ENCODE peak calls at places on chromosomes 12 and 14, in five cellular contexts. R, Q, V, E and M are unnamed samples.

GRCh38 chr14:53963491-53964227 is 7.0 kb upstream of the BMP4 start:
- DNase-seq in R (peak), V (peak), Q (no peak), E (no peak), M (peak)

GRCh38 chr12:106086696-106087095 is 52.1 kb downstream of the NUAK1 start:
- DNase-seq in Q (no peak), E (no peak), V (no peak), R (no peak), M (no peak)

GRCh38 chr12:104137175-104137901 is 672 bp downstream of the NFYB start:
- DNase-seq in V (peak), R (peak), Q (peak), E (peak), M (peak)

GRCh38 chr12:50024804-50025186 is 499 bp downstream of the RACGAP1 start:
- DNase-seq in V (no peak), R (no peak), Q (peak), E (peak), M (no peak)

GRCh38 chr12:124828264-124829007 is 35.2 kb downstream of the SCARB1 start:
- DNase-seq in Q (peak), R (no peak), V (peak), E (no peak), M (no peak)

GRCh38 chr12:127455347-127456265 is 811.4 kb upstream of the TMEM132C start:
- DNase-seq in R (no peak), Q (no peak), V (no peak), E (no peak), M (no peak)

GRCh38 chr12:59742831-59743230 is 147.0 kb downstream of the SLC16A7 start:
- DNase-seq in V (no peak), E (peak), Q (no peak), R (no peak), M (no peak)

GRCh38 chr12:470133-470532 is 10.4 kb downstream of the B4GALNT3 start:
- DNase-seq in Q (no peak), V (no peak), E (no peak), R (no peak), M (no peak)

GRCh38 chr12:57837779-57838562 is 8.6 kb downstream of the CTDSP2 start:
- DNase-seq in Q (peak), E (peak), R (peak), V (peak), M (no peak)

GRCh38 chr14:92254786-92255185 is 68.2 kb upstream of the SLC24A4 start:
- DNase-seq in E (peak), Q (no peak), R (peak), V (no peak), M (no peak)

GRCh38 chr14:104656014-104656714 is 33.3 kb upstream of the INF2 start:
- DNase-seq in Q (no peak), E (no peak), R (no peak), V (no peak), M (no peak)

GRCh38 chr12:49293056-49293956 is 1.6 kb upstream of the PRPH start:
- DNase-seq in R (no peak), V (no peak), Q (no peak), E (no peak), M (no peak)

GRCh38 chr12:31353730-31354708 is 28.1 kb upstream of the SINHCAF start:
- DNase-seq in E (no peak), Q (no peak), R (no peak), V (no peak), M (no peak)

GRCh38 chr14:61355892-61356325 is 34.5 kb downstream of the PRKCH start:
- DNase-seq in V (peak), Q (peak), E (peak), R (peak), M (no peak)

GRCh38 chr12:20625531-20625930 is 69.6 kb upstream of the SLCO1C1 start:
- DNase-seq in V (no peak), R (no peak), E (no peak), Q (no peak), M (no peak)

GRCh38 chr12:108804361-108804949 is 52.9 kb downstream of the SSH1 start:
- DNase-seq in V (no peak), E (peak), Q (no peak), R (peak), M (no peak)

GRCh38 chr12:1357171-1357570 is 237.2 kb downstream of the FBXL14 start:
- DNase-seq in Q (no peak), R (peak), V (no peak), E (no peak), M (no peak)

GRCh38 chr12:49549735-49550710 is 11.2 kb downstream of the KCNH3 start:
- DNase-seq in R (no peak), Q (no peak), E (no peak), V (no peak), M (no peak)

GRCh38 chr14:79496701-79497100 is 714.6 kb downstream of the DIO2 start:
- DNase-seq in R (no peak), Q (no peak), E (no peak), V (peak), M (no peak)

GRCh38 chr12:114916124-114916523 is 232.1 kb upstream of the TBX3 start:
- DNase-seq in Q (no peak), R (peak), E (peak), V (peak), M (no peak)

GRCh38 chr14:23403139-23403438 is 5.0 kb downstream of the MYH6 start:
- DNase-seq in E (no peak), V (no peak), R (no peak), Q (no peak), M (no peak)

GRCh38 chr12:27984275-27984674 is 11.7 kb upstream of the PTHLH start:
- DNase-seq in R (peak), Q (peak), V (peak), E (peak), M (no peak)

GRCh38 chr12:45269407-45269741 is 53.5 kb downstream of the ANO6 start:
- DNase-seq in V (no peak), R (no peak), Q (no peak), E (no peak), M (no peak)

GRCh38 chr14:104913413-104913812 is 11.3 kb upstream of the PLD4 start:
- DNase-seq in E (no peak), R (no peak), V (no peak), Q (no peak), M (no peak)

GRCh38 chr14:61517861-61518802 is 177.2 kb upstream of the HIF1A start:
- DNase-seq in R (no peak), Q (no peak), V (no peak), E (no peak), M (no peak)

GRCh38 chr12:52044284-52044983 is 6.8 kb upstream of the NR4A1 start:
- DNase-seq in E (peak), R (peak), Q (no peak), V (no peak), M (no peak)

GRCh38 chr14:106837870-106838269 is 1311.5 kb downstream of the TMEM121 start:
- DNase-seq in Q (no peak), E (no peak), R (no peak), V (no peak), M (no peak)

GRCh38 chr12:103737881-103738280 is 103.2 kb downstream of the NT5DC3 start:
- DNase-seq in E (no peak), Q (no peak), V (no peak), R (no peak), M (no peak)

GRCh38 chr12:86697916-86698315 is 441.7 kb upstream of the MGAT4C start:
- DNase-seq in Q (no peak), R (peak), V (no peak), E (peak), M (no peak)

GRCh38 chr12:94230357-94230905 is 82.1 kb downstream of the PLXNC1 start:
- DNase-seq in R (no peak), E (no peak), Q (no peak), V (no peak), M (no peak)

GRCh38 chr12:19852100-19852855 is 413.0 kb downstream of the AEBP2 start:
- DNase-seq in E (no peak), R (no peak), V (no peak), Q (no peak), M (no peak)

GRCh38 chr12:6902448-6902847 is 2.2 kb upstream of the LRRC23 start:
- DNase-seq in E (no peak), V (no peak), Q (no peak), R (no peak), M (no peak)

GRCh38 chr14:74573421-74574091 is 38.5 kb downstream of the LTBP2 start:
- DNase-seq in V (peak), Q (peak), E (no peak), R (no peak), M (no peak)

GRCh38 chr14:52711666-52712065 is 4.7 kb downstream of the PSMC6 start:
- DNase-seq in V (no peak), Q (no peak), E (peak), R (no peak), M (no peak)

DNA sequence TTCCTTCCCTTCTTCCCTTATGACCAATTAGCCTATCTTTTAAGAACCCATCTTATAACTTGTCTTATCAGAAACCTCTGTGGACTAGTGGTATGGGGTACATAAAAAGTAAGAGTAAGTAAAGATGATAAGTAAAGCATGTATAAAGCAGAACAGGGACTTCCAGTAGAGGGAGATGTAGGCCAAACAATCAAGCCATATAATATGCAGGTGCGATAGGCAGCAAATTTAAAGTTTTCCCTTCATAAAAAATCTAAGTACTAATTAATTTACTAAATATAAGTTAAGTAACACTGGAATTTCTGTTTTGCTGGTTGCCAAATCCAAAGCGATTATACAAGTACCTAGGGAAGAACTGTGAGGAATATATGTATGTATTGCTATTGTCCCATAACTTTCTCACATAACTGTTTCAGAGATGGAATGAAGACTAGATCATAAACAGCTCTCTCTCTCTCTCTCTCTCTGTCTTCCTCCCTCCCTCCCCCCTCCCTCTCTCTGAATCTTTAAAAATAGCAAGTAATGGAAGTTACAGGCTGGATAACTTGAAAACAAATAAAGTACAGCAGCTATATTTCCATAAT is 25.7 kb downstream of the METTL25 start:
- DNase-seq in Q (peak), E (peak), R (peak), V (peak), M (no peak)
- TF ChIP-seq CTCF in Q (peak), E (peak), R (peak), V (peak), M (peak)

GRCh38 chr12:92114834-92115233 is 30.8 kb downstream of the BTG1 start:
- DNase-seq in E (no peak), R (no peak), V (no peak), Q (no peak), M (no peak)

GRCh38 chr12:92109613-92110012 is 36.0 kb downstream of the BTG1 start:
- DNase-seq in V (no peak), Q (no peak), E (no peak), R (no peak), M (no peak)

GRCh38 chr12:92110083-92110640 is 35.5 kb downstream of the BTG1 start:
- DNase-seq in R (no peak), V (no peak), Q (no peak), E (no peak), M (no peak)

GRCh38 chr12:92108651-92109050 is 37.0 kb downstream of the BTG1 start:
- DNase-seq in Q (no peak), E (peak), R (peak), V (no peak), M (no peak)

DNA sequence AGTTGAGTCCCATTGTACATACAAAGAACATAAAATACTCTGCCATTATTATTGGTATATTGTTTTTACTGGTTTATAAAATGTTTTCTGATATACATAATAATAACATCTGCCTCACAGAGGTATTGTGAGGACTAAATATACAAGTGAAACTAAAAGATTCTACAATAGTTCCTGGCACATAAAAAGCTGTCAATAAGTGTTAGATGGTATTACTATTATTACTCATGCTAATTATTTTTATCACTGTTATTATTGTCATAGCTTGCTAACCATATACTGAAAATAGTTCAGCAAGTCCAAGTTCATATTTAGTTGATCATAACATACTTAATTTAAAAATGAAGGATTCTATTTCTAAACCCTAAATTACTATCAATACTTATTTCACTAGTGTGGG is 34.4 kb downstream of the BTG1 start:
- DNase-seq in Q (no peak), R (no peak), V (no peak), E (no peak), M (no peak)
- TF ChIP-seq CTCF in Q (no peak), R (no peak), V (no peak), E (no peak), M (no peak)

GRCh38 chr12:122389677-122390076 is 32.8 kb downstream of the CLIP1 start:
- DNase-seq in Q (no peak), R (no peak), V (no peak), E (no peak), M (no peak)

GRCh38 chr12:122392411-122392810 is 30.1 kb downstream of the CLIP1 start:
- DNase-seq in V (no peak), E (no peak), R (no peak), Q (no peak), M (no peak)

GRCh38 chr12:122395319-122395718 is 27.1 kb downstream of the CLIP1 start:
- DNase-seq in Q (peak), V (peak), R (peak), E (peak), M (no peak)

GRCh38 chr12:122394626-122395194 is 27.8 kb downstream of the CLIP1 start:
- DNase-seq in E (peak), V (no peak), Q (no peak), R (no peak), M (no peak)

GRCh38 chr12:122393822-122394221 is 28.6 kb downstream of the CLIP1 start:
- DNase-seq in V (no peak), R (no peak), E (no peak), Q (no peak), M (no peak)
- TF ChIP-seq CTCF in V (no peak), R (no peak), E (no peak), Q (no peak), M (no peak)

GRCh38 chr12:123171967-123172366 is 21.1 kb upstream of the PITPNM2 start:
- DNase-seq in Q (no peak), V (no peak), R (no peak), E (no peak), M (no peak)
- TF ChIP-seq CTCF in Q (no peak), V (no peak), R (no peak), E (no peak), M (no peak)

GRCh38 chr12:121810833-121811433 is 7.1 kb downstream of the SETD1B start:
- DNase-seq in E (peak), Q (no peak), V (peak), R (peak), M (no peak)

GRCh38 chr12:121811434-121812319 is 7.9 kb downstream of the SETD1B start:
- DNase-seq in R (peak), Q (no peak), V (peak), E (peak), M (peak)

GRCh38 chr12:121812921-121813896 is 9.4 kb downstream of the SETD1B start:
- DNase-seq in E (peak), R (peak), V (no peak), Q (no peak), M (no peak)

GRCh38 chr12:121813951-121814350 is 10.1 kb downstream of the SETD1B start:
- DNase-seq in Q (no peak), R (no peak), E (no peak), V (no peak), M (no peak)

DNA sequence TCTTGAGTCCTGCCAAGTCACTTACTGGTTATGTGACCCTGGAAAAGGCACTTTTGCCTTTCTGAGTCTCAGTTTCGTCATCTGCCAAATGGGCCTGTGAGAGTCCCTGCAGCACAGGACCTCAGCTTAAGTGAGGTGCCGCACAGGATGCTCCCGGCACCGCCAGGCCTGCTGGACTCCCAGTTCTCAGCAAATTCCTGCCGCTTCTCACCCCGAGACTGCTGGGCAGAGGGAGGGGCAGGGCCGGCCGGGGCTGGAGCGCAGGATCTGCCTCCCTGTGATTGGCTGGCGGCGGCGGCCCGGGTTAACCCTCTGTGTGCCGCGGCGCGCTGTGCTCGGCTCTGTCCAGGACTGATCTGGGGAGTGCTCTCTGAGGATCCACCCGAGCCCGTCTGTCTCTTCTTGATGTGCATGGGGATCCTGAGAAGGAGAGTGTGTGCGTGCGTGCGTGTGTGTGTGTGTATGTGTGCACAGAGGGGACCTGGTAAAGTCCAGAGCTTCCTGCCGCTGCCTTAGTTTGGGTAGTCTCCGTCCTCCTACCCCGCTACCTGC is 8.6 kb downstream of the SETD1B start:
- DNase-seq in Q (peak), V (peak), E (peak), R (peak), M (no peak)
- TF ChIP-seq CTCF in Q (peak), V (no peak), E (no peak), R (no peak), M (no peak)

DNA sequence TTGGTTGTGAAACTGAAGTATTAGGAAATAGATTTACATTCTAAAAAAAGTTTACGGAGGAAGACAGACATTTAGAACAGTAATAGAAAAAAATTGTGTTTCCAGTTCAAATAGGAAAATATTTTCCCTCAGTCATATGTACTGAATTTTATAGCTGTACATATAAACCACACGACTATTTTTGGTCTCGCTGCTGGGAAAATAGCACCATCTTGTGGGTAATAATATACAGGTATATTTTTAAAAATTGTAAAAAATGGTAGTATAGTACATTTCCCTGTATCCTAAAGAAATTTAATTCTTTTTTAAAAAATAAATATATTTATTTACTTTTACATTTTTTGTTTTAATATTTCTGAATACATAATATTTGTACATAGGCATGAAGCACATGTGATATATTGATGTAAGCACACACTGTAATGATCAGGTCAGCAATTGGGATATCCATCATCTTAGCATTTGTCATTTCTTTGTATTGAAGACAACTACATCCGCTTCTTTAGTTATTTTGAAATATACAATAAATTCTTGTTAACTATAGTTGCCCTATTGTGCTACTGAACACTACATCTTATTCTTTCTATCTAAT is 168.6 kb downstream of the ALX1 start:
- DNase-seq in V (peak), R (peak), Q (no peak), E (peak), M (no peak)
- TF ChIP-seq CTCF in V (peak), R (peak), Q (peak), E (peak), M (peak)